ENCODE peak calls at places on chromosomes 16 and 17, in ten cellular contexts. W is stimulated activated CD4-positive, alpha-beta T cell treated with anti-CD3 and anti-CD28 coated beads, Interleukin-2, amount 100 ng/mL, for 24 hours; U is activated CD8-positive, alpha-beta T cell treated with anti-CD3 and anti-CD28 coated beads, Interleukin-2, amount 10 ng/mL, durations not matched to agents 7 days and 5 days; I is left cardiac atrium; Q is NAMALWA; G is endodermal cell; O is stimulated activated CD8-positive, alpha-beta memory T cell treated with anti-CD3 and anti-CD28 coated beads, Interleukin-4, amount 100 ng/mL, for 4 hours; D is tibial artery; H is mesenteric fat pad; Y is amygdala. N is an unnamed sample.

GRCh38 chr16:30115238-30115637 is 1.9 kb upstream of the GDPD3 start:
- DNase-seq in G (no peak), Q (no peak), I (no peak), U (no peak), W (no peak), Y (no peak), D (no peak), O (no peak), H (no peak), N (no peak)

GRCh38 chr17:6135216-6135615 is 65.0 kb downstream of the WSCD1 start:
- DNase-seq in D (no peak), Y (no peak), U (no peak), Q (no peak), G (peak; percentile 22), O (no peak), H (no peak), I (no peak), W (no peak), N (no peak)

GRCh38 chr16:58047557-58048348 is 22.2 kb downstream of the MMP15 start:
- DNase-seq in Y (no peak), H (no peak), I (no peak), Q (no peak), G (peak; percentile 74), O (no peak), W (no peak), D (no peak), U (no peak), N (no peak)

GRCh38 chr17:2837147-2837561 is 40.9 kb downstream of the RAP1GAP2 start:
- DNase-seq in D (no peak), I (no peak), Y (no peak), H (no peak), O (no peak), U (peak; percentile 44), W (peak; percentile 35), G (peak; percentile 54), Q (peak; percentile 68), N (peak; percentile 84)

GRCh38 chr16:49465661-49466528 is 92.3 kb downstream of the C16orf78 start:
- DNase-seq in Q (no peak), D (no peak), G (no peak), U (no peak), Y (no peak), I (no peak), W (peak; percentile 9), O (no peak), H (peak; percentile 67), N (no peak)

GRCh38 chr17:63150466-63150865 is 184.4 kb downstream of the TANC2 start:
- DNase-seq in H (no peak), Y (no peak), G (no peak), O (no peak), U (no peak), W (no peak), Q (no peak), D (no peak), I (no peak), N (no peak)

GRCh38 chr16:84144301-84144858 is 597 bp downstream of the HSDL1 start:
- DNase-seq in W (peak; percentile 47), I (peak; percentile 36), U (peak; percentile 61), H (no peak), D (peak; percentile 29), Q (peak; percentile 68), G (peak; percentile 76), O (no peak), Y (no peak), N (peak; percentile 15)

GRCh38 chr16:88378836-88379693 is 3.7 kb upstream of the ZNF469 start:
- DNase-seq in H (no peak), O (no peak), Q (no peak), W (no peak), Y (no peak), U (no peak), G (no peak), I (no peak), D (no peak), N (no peak)

GRCh38 chr17:17993366-17993765 is 20.7 kb downstream of the DRC3 start:
- DNase-seq in H (no peak), O (no peak), G (no peak), U (no peak), Y (no peak), D (no peak), Q (no peak), I (no peak), W (no peak), N (no peak)

GRCh38 chr17:7982666-7983065 is 19.7 kb upstream of the GUCY2D start:
- DNase-seq in D (no peak), Q (no peak), Y (no peak), H (no peak), I (no peak), U (no peak), W (no peak), O (no peak), G (peak; percentile 60), N (no peak)

GRCh38 chr17:1006054-1006453 is 9.1 kb downstream of the TIMM22 start:
- DNase-seq in D (no peak), W (no peak), O (no peak), I (no peak), G (no peak), U (no peak), Q (no peak), H (no peak), Y (no peak), N (no peak)

GRCh38 chr16:77213542-77214108 is 14.4 kb downstream of the SYCE1L start:
- DNase-seq in U (no peak), D (no peak), H (no peak), W (no peak), I (peak; percentile 63), O (no peak), G (no peak), Y (no peak), Q (no peak), N (no peak)

GRCh38 chr16:1815461-1815860 is 11.2 kb downstream of the HAGH start:
- DNase-seq in I (no peak), Y (no peak), U (no peak), G (no peak), Q (no peak), O (no peak), H (no peak), D (no peak), W (no peak), N (no peak)

GRCh38 chr16:15494231-15494630 is 59.8 kb downstream of the BMERB1 start:
- DNase-seq in W (no peak), D (no peak), G (no peak), O (no peak), H (no peak), I (no peak), Q (no peak), U (no peak), Y (no peak), N (no peak)

GRCh38 chr17:68776451-68776850 is 175.3 kb upstream of the FAM20A start:
- DNase-seq in H (no peak), U (no peak), I (no peak), W (no peak), D (no peak), Y (no peak), O (no peak), Q (no peak), G (no peak), N (no peak)

GRCh38 chr17:75110307-75110937 is 653 bp downstream of the ARMC7 start:
- DNase-seq in G (peak; percentile 90), D (no peak), I (peak; percentile 35), W (no peak), H (no peak), Q (no peak), O (no peak), U (peak; percentile 41), Y (no peak), N (no peak)

GRCh38 chr17:72432143-72432604 is 311.4 kb downstream of the SOX9 start:
- DNase-seq in Y (peak; percentile 4), Q (no peak), D (no peak), O (no peak), I (no peak), H (no peak), U (no peak), G (no peak), W (no peak), N (no peak)

GRCh38 chr16:53219795-53220194 is 165.0 kb downstream of the CHD9 start:
- DNase-seq in H (no peak), D (no peak), W (no peak), G (no peak), Y (no peak), U (no peak), Q (no peak), I (no peak), O (no peak), N (no peak)

GRCh38 chr17:72267601-72268000 is 146.8 kb downstream of the SOX9 start:
- DNase-seq in D (no peak), I (no peak), W (no peak), O (no peak), H (no peak), U (no peak), G (no peak), Y (no peak), Q (no peak), N (no peak)

GRCh38 chr17:70520447-70520846 is 351.1 kb downstream of the KCNJ2 start:
- DNase-seq in D (no peak), O (no peak), I (no peak), W (no peak), G (no peak), Q (no peak), Y (no peak), U (no peak), H (no peak), N (no peak)

GRCh38 chr16:83420206-83420760 is 387.5 kb upstream of the HSBP1 start:
- DNase-seq in I (no peak), G (no peak), W (no peak), O (no peak), Q (peak; percentile 21), U (no peak), D (no peak), Y (no peak), H (no peak), N (no peak)

GRCh38 chr17:21298056-21298982 is 13.8 kb downstream of the MAP2K3 start:
- DNase-seq in D (no peak), W (no peak), G (no peak), Y (no peak), Q (no peak), H (no peak), U (no peak), O (no peak), I (no peak), N (no peak)

GRCh38 chr17:39547713-39548478 is 59.8 kb downstream of the NEUROD2 start:
- DNase-seq in H (peak; percentile 89), D (peak; percentile 68), U (peak; percentile 80), I (peak; percentile 67), Q (peak; percentile 80), G (peak; percentile 95), O (peak; percentile 69), Y (peak; percentile 10), W (peak; percentile 86), N (peak; percentile 43)

GRCh38 chr16:89117975-89118289 is 24.3 kb downstream of the ACSF3 start:
- DNase-seq in I (no peak), W (no peak), G (no peak), Q (no peak), Y (no peak), D (no peak), H (no peak), U (no peak), O (no peak), N (no peak)

GRCh38 chr16:69595127-69596036 is 29.6 kb downstream of the NFAT5 start:
- DNase-seq in I (no peak), U (no peak), G (no peak), W (no peak), Y (no peak), Q (no peak), O (no peak), D (no peak), H (no peak), N (no peak)

GRCh38 chr16:23516366-23517137 is 6.3 kb upstream of the GGA2 start:
- DNase-seq in O (no peak), H (no peak), Y (no peak), G (no peak), W (no peak), D (no peak), I (no peak), U (peak; percentile 44), Q (peak; percentile 93), N (peak; percentile 58)

GRCh38 chr17:41812176-41813038 is at the start of gene FKBP10:
- DNase-seq in H (no peak), D (peak; percentile 73), U (peak; percentile 46), G (peak; percentile 96), O (peak; percentile 5), Y (peak; percentile 24), W (peak; percentile 36), Q (peak; percentile 48), I (peak; percentile 83), N (peak; percentile 20)

GRCh38 chr16:67268136-67268579 is 11.2 kb upstream of the PLEKHG4 start:
- DNase-seq in W (no peak), U (no peak), O (no peak), D (peak; percentile 85), H (no peak), Y (no peak), Q (no peak), G (peak; percentile 78), I (peak; percentile 85), N (no peak)

N was measured in stimulated activated naive B cell treated with anti-CD40 and anti-IgM and Interleukin-4, amounts not matched to agents 10 μg/mL and 1 μg/mL and 100 μg/mL, for 72 hours.